ENCODE peak calls at places on chromosomes 2 and 18, in four cellular contexts. One of them, this sample, is unnamed.

GRCh38 chr2:24449348-24449747 is 41.7 kb upstream of the NCOA1 start:
- DNase-seq in upper lobe of right lung: no peak
- DNase-seq in WTC11: no peak
- DNase-seq in epithelial cell of proximal tubule: no peak
- DNase-seq in this sample: no peak

GRCh38 chr2:225009768-225010167 is 32.5 kb downstream of the DOCK10 start:
- DNase-seq in WTC11: no peak
- DNase-seq in epithelial cell of proximal tubule: no peak
- DNase-seq in upper lobe of right lung: no peak
- DNase-seq in this sample: no peak

GRCh38 chr2:229154381-229154780 is 116.7 kb downstream of the PID1 start:
- DNase-seq in epithelial cell of proximal tubule: no peak
- DNase-seq in WTC11: no peak
- DNase-seq in upper lobe of right lung: no peak
- DNase-seq in this sample: no peak

GRCh38 chr2:72781500-72781899 is 44.3 kb downstream of the EXOC6B start:
- DNase-seq in epithelial cell of proximal tubule: no peak
- DNase-seq in WTC11: no peak
- DNase-seq in upper lobe of right lung: no peak
- DNase-seq in this sample: no peak

GRCh38 chr18:37566479-37567060 is 972 bp upstream of the CELF4 start:
- DNase-seq in epithelial cell of proximal tubule: no peak
- DNase-seq in WTC11: no peak
- DNase-seq in upper lobe of right lung: peak; percentile 61
- DNase-seq in this sample: no peak

GRCh38 chr2:179461367-179461886 is 196.8 kb upstream of the SESTD1 start:
- DNase-seq in upper lobe of right lung: no peak
- DNase-seq in epithelial cell of proximal tubule: no peak
- DNase-seq in WTC11: no peak
- DNase-seq in this sample: no peak

GRCh38 chr2:74004212-74005182 is 19.8 kb downstream of the TET3 start:
- DNase-seq in upper lobe of right lung: peak; percentile 39
- DNase-seq in epithelial cell of proximal tubule: no peak
- DNase-seq in WTC11: no peak
- DNase-seq in this sample: no peak

GRCh38 chr2:178397002-178397605 is 53.9 kb downstream of the PRKRA start:
- DNase-seq in epithelial cell of proximal tubule: no peak
- DNase-seq in upper lobe of right lung: no peak
- DNase-seq in WTC11: no peak
- DNase-seq in this sample: no peak

GRCh38 chr2:203605302-203605701 is 70.2 kb upstream of the RAPH1 start:
- DNase-seq in upper lobe of right lung: no peak
- DNase-seq in epithelial cell of proximal tubule: no peak
- DNase-seq in WTC11: no peak
- DNase-seq in this sample: no peak

GRCh38 chr18:37533647-37534565 is 31.7 kb downstream of the CELF4 start:
- DNase-seq in upper lobe of right lung: no peak
- DNase-seq in epithelial cell of proximal tubule: no peak
- DNase-seq in WTC11: peak; percentile 28
- DNase-seq in this sample: no peak

GRCh38 chr2:23843051-23843976 is 83.6 kb downstream of the ATAD2B start:
- DNase-seq in WTC11: no peak
- DNase-seq in upper lobe of right lung: no peak
- DNase-seq in epithelial cell of proximal tubule: peak; percentile 70
- DNase-seq in this sample: no peak

GRCh38 chr18:56873441-56874140 is 222.4 kb downstream of the WDR7 start:
- DNase-seq in epithelial cell of proximal tubule: no peak
- DNase-seq in upper lobe of right lung: no peak
- DNase-seq in WTC11: peak; percentile 29
- DNase-seq in this sample: peak; percentile 51

DNA sequence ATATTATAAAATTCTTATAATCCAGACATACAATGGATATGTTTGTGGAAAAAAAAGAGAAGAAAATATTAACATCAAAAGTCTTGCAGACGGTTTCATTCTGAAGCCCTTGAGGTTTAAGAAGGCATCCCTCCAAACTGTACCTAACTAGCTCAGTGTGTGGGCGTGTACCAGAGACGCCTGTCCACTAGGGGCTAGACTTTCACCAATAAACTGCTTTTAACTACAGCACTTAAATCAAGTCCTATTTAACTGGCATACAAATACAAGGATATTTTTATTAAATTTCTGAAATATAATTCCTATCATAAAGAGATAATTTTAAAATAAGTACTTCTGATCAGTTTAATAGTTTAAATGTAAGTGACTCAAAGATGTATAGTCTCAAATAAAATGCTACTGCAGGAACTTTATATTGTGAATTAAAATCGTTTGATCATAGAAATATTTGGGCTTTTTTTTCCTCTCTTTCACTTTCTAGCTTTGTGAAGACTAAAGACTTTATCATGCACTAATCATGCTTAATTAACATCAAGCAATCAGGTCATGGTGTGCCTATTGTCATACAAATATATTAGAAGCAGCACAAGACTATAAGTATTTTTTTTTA is 437.7 kb downstream of the SATB2 start:
- DNase-seq in epithelial cell of proximal tubule: no peak
- DNase-seq in upper lobe of right lung: no peak
- DNase-seq in WTC11: peak; percentile 32
- DNase-seq in this sample: peak; percentile 26
- TF ChIP-seq CTCF in epithelial cell of proximal tubule: peak; percentile 84
- TF ChIP-seq CTCF in upper lobe of right lung: peak; percentile 35
- TF ChIP-seq CTCF in WTC11: peak; percentile 11
- TF ChIP-seq CTCF in this sample: peak; percentile 63

GRCh38 chr2:199428291-199428690 is 29.4 kb downstream of the SATB2 start:
- DNase-seq in WTC11: no peak
- DNase-seq in upper lobe of right lung: no peak
- DNase-seq in epithelial cell of proximal tubule: no peak
- DNase-seq in this sample: no peak

GRCh38 chr2:199431748-199432213 is 26.0 kb downstream of the SATB2 start:
- DNase-seq in WTC11: peak; percentile 42
- DNase-seq in epithelial cell of proximal tubule: no peak
- DNase-seq in upper lobe of right lung: no peak
- DNase-seq in this sample: no peak

GRCh38 chr2:199430219-199430618 is 27.5 kb downstream of the SATB2 start:
- DNase-seq in epithelial cell of proximal tubule: no peak
- DNase-seq in upper lobe of right lung: no peak
- DNase-seq in WTC11: no peak
- DNase-seq in this sample: no peak

GRCh38 chr2:199434555-199434954 is 23.2 kb downstream of the SATB2 start:
- DNase-seq in WTC11: no peak
- DNase-seq in epithelial cell of proximal tubule: no peak
- DNase-seq in upper lobe of right lung: no peak
- DNase-seq in this sample: no peak

DNA sequence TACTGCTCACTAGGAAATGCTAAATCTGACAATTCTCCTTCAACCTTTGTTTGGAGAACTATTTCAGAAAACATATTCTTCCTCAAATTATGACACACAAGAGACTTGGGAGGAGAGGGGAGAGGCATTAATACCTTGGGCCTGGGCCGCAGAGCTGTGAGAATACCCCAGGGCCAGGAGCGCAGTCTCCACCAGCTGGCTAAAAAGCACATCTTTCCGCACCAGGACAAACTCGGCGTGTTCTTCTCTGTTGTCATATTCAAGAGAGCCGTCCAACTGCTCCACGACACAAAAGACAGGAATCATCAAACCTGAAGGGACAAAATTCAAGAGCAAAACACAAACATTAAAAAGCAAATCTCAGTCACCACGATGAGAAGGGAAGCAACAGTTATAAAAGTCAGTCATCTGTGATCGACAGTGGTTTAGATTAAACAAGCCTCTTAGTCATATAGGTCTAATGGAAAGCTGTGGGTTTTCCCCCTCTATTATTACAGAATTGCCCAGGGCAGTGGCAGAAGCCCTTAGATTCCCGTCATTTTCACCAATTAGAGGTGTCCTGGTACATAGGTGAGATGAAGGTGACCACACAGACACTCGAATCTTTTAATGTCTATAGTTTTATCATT is 24.4 kb downstream of the SATB2 start:
- DNase-seq in upper lobe of right lung: no peak
- DNase-seq in WTC11: no peak
- DNase-seq in epithelial cell of proximal tubule: no peak
- DNase-seq in this sample: no peak
- TF ChIP-seq CTCF in upper lobe of right lung: no peak
- TF ChIP-seq CTCF in WTC11: no peak
- TF ChIP-seq CTCF in epithelial cell of proximal tubule: no peak
- TF ChIP-seq CTCF in this sample: no peak

GRCh38 chr18:23342506-23342905 is 110.6 kb upstream of the RIOK3 start:
- DNase-seq in upper lobe of right lung: no peak
- DNase-seq in WTC11: no peak
- DNase-seq in epithelial cell of proximal tubule: no peak
- DNase-seq in this sample: no peak
- TF ChIP-seq CTCF in upper lobe of right lung: no peak
- TF ChIP-seq CTCF in WTC11: no peak
- TF ChIP-seq CTCF in epithelial cell of proximal tubule: no peak
- TF ChIP-seq CTCF in this sample: no peak

DNA sequence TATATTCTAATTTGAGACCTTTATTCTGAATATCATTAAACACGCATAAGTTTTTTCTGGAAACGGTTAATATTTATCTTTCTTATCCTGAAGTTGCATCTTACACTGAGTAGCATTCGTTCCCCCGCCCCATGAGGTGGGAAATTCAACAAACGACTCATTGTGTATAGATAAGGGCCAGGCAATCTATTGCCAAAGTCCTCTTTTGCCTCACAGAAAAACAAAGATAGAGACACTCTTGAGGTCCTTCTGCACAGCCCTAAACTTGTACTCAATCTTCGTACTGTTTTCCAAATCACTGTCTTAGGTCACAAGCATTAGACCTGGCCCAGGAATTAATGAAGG is 98.1 kb downstream of the COL6A3 start:
- DNase-seq in epithelial cell of proximal tubule: no peak
- DNase-seq in WTC11: no peak
- DNase-seq in upper lobe of right lung: no peak
- DNase-seq in this sample: no peak
- TF ChIP-seq CTCF in epithelial cell of proximal tubule: no peak
- TF ChIP-seq CTCF in WTC11: no peak
- TF ChIP-seq CTCF in upper lobe of right lung: no peak
- TF ChIP-seq CTCF in this sample: no peak

GRCh38 chr2:122261923-122262322 is 506.5 kb downstream of the TSN start:
- DNase-seq in epithelial cell of proximal tubule: no peak
- DNase-seq in upper lobe of right lung: no peak
- DNase-seq in WTC11: no peak
- DNase-seq in this sample: no peak

GRCh38 chr2:122251153-122251552 is 495.7 kb downstream of the TSN start:
- DNase-seq in upper lobe of right lung: no peak
- DNase-seq in WTC11: no peak
- DNase-seq in epithelial cell of proximal tubule: no peak
- DNase-seq in this sample: no peak

GRCh38 chr2:122255924-122256323 is 500.5 kb downstream of the TSN start:
- DNase-seq in WTC11: no peak
- DNase-seq in upper lobe of right lung: no peak
- DNase-seq in epithelial cell of proximal tubule: peak; percentile 59
- DNase-seq in this sample: no peak
- TF ChIP-seq CTCF in WTC11: no peak
- TF ChIP-seq CTCF in upper lobe of right lung: no peak
- TF ChIP-seq CTCF in epithelial cell of proximal tubule: no peak
- TF ChIP-seq CTCF in this sample: no peak

GRCh38 chr2:211931314-211931713 is 607.3 kb downstream of the ERBB4 start:
- DNase-seq in upper lobe of right lung: no peak
- DNase-seq in epithelial cell of proximal tubule: no peak
- DNase-seq in WTC11: no peak
- DNase-seq in this sample: no peak

GRCh38 chr2:211928186-211928585 is 610.4 kb downstream of the ERBB4 start:
- DNase-seq in WTC11: no peak
- DNase-seq in upper lobe of right lung: no peak
- DNase-seq in epithelial cell of proximal tubule: no peak
- DNase-seq in this sample: no peak

DNA sequence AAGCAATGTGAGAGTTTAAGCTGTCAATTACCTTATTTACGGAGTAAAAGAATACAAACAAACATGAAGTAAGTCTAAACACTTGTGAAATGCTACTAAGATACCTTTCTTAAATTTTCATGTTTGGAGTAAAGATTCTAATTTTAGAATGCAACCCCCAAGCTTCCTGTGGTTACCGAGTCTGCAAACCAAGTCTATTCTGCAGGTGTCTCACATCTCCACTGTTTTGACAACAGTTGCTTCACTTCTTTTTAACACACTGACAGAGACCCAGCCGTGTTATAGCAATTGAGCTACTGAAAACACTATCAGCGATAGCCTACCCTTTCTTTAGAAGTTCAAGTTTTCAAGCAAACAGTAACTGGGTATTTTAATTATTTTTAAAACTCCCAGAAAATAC is 608.3 kb downstream of the ERBB4 start:
- DNase-seq in epithelial cell of proximal tubule: no peak
- DNase-seq in upper lobe of right lung: no peak
- DNase-seq in WTC11: no peak
- DNase-seq in this sample: no peak
- TF ChIP-seq CTCF in epithelial cell of proximal tubule: no peak
- TF ChIP-seq CTCF in upper lobe of right lung: no peak
- TF ChIP-seq CTCF in WTC11: no peak
- TF ChIP-seq CTCF in this sample: no peak